ENCODE peak calls at places on chromosomes 12 and 14, in nine cellular contexts. R is OCI-LY7; L is activated effector memory CD4-positive, alpha-beta T cell treated with Interleukin-2 at 50 U/mL for 16 hours; G is mesothelial cell of epicardium; Z is hypothalamus; M is central memory CD8-positive, alpha-beta T cell; O is GM03348; Q is NCI-H748 treated with DMSO at 0.1 percent for 48 hours; K is effector memory CD4-positive, alpha-beta T cell. P is an unnamed sample.

GRCh38 chr12:132631357-132632065 is 12.9 kb downstream of the P2RX2 start:
- DNase-seq in G (no peak), Q (no peak), L (no peak), O (no peak), R (peak; percentile 19), M (no peak), K (no peak), Z (no peak), P (no peak)

GRCh38 chr12:58757422-58757821 is 162.9 kb downstream of the LRIG3 start:
- DNase-seq in O (peak; percentile 36), Q (no peak), Z (no peak), L (no peak), G (no peak), R (no peak), K (no peak), M (no peak), P (no peak)

GRCh38 chr14:73494593-73494992 is 3.9 kb downstream of the RIOX1 start:
- DNase-seq in K (no peak), O (no peak), Z (no peak), L (no peak), Q (no peak), M (no peak), G (no peak), R (no peak), P (no peak)

GRCh38 chr14:79278798-79279644 is 932.3 kb downstream of the DIO2 start:
- DNase-seq in O (peak; percentile 95), M (no peak), L (no peak), Z (no peak), G (peak; percentile 64), Q (peak; percentile 92), K (no peak), R (no peak), P (no peak)

GRCh38 chr14:73870525-73871235 is 16.0 kb upstream of the ZNF410 start:
- DNase-seq in M (no peak), K (no peak), Z (no peak), O (no peak), L (no peak), R (no peak), G (no peak), Q (no peak), P (no peak)

GRCh38 chr12:25433024-25433423 is 120.1 kb downstream of the LMNTD1 start:
- DNase-seq in R (no peak), Z (no peak), G (no peak), O (no peak), L (no peak), K (no peak), M (no peak), Q (no peak), P (no peak)

GRCh38 chr12:57110189-57111045 is 745 bp downstream of the STAT6 start:
- DNase-seq in Q (no peak), Z (no peak), G (no peak), K (peak; percentile 71), R (peak; percentile 79), L (peak; percentile 46), O (peak; percentile 67), M (peak; percentile 44), P (peak; percentile 69)

GRCh38 chr14:41642402-41643195 is 35.9 kb downstream of the LRFN5 start:
- DNase-seq in K (no peak), M (no peak), G (no peak), O (no peak), Q (no peak), L (no peak), Z (no peak), R (no peak), P (no peak)

GRCh38 chr12:127145929-127146789 is 1120.8 kb upstream of the TMEM132C start:
- DNase-seq in O (peak; percentile 92), Z (peak; percentile 28), R (no peak), K (peak; percentile 23), M (peak; percentile 40), G (no peak), Q (no peak), L (peak; percentile 46), P (peak; percentile 8)

P was measured in T-helper 1 cell.